ENCODE peak calls at places on chromosomes 11 and 22, in four cellular contexts. H, I, W and T are unnamed samples.

GRCh38 chr11:100739636-100740035 is 52.5 kb downstream of the ARHGAP42 start:
- DNase-seq in I (no peak), H (no peak), W (peak), T (peak)

GRCh38 chr22:30000566-30000965 is 79.7 kb upstream of the HORMAD2 start:
- DNase-seq in W (no peak), H (no peak), I (no peak), T (no peak)

GRCh38 chr11:48064306-48064705 is 83.9 kb downstream of the PTPRJ start:
- DNase-seq in W (peak), I (no peak), H (no peak), T (peak)

GRCh38 chr11:65851083-65851579 is 6.8 kb downstream of the CFL1 start:
- DNase-seq in I (no peak), H (peak), W (no peak), T (no peak)

GRCh38 chr11:78241475-78241874 is 52.8 kb downstream of the USP35 start:
- DNase-seq in I (no peak), H (no peak), W (no peak), T (no peak)

GRCh38 chr11:14641801-14642200 is 1.8 kb upstream of the PDE3B start:
- DNase-seq in I (no peak), H (no peak), W (no peak), T (no peak)

GRCh38 chr11:428295-428694 is 13.5 kb upstream of the SIGIRR start:
- DNase-seq in H (no peak), I (no peak), W (no peak), T (no peak)

GRCh38 chr11:124930799-124931198 is 5.0 kb downstream of the HEPACAM start:
- DNase-seq in W (no peak), I (no peak), H (no peak), T (no peak)

GRCh38 chr11:6505577-6506240 is 8.6 kb downstream of the DNHD1 start:
- DNase-seq in I (no peak), H (no peak), W (peak), T (no peak)